ENCODE peak calls at places on chromosomes 16 and 17, in eight cellular contexts. P is spleen, I is dorsolateral prefrontal cortex, J is Panc1, T is H9, U is fibroblast of lung, Q is ovary, W is esophagus muscularis mucosa. H is an unnamed sample.

GRCh38 chr17:31318298-31319190 is 2.9 kb downstream of the EVI2A start:
- DNase-seq in I (peak; percentile 84), J (no peak), T (no peak), U (peak; percentile 93), P (peak; percentile 63), W (no peak), Q (peak; percentile 65), H (peak; percentile 4)

GRCh38 chr16:85390511-85391174 is 222.5 kb upstream of the GSE1 start:
- DNase-seq in J (no peak), Q (peak; percentile 73), P (peak; percentile 77), I (peak; percentile 18), U (peak; percentile 94), W (peak; percentile 97), T (no peak), H (peak; percentile 72)

GRCh38 chr17:44086364-44087311 is 16.1 kb downstream of the G6PC3 start:
- DNase-seq in T (peak; percentile 89), J (no peak), Q (peak; percentile 75), W (no peak), U (peak; percentile 85), I (no peak), P (no peak), H (peak; percentile 39)

GRCh38 chr17:21245703-21246102 is 7.5 kb downstream of the NATD1 start:
- DNase-seq in P (no peak), I (no peak), U (no peak), T (no peak), Q (no peak), W (no peak), J (no peak), H (no peak)

GRCh38 chr17:80718428-80718827 is 173.8 kb downstream of the RPTOR start:
- DNase-seq in W (no peak), U (no peak), T (no peak), P (no peak), I (no peak), Q (no peak), J (no peak), H (no peak)

GRCh38 chr17:39705786-39706348 is 6.0 kb downstream of the ERBB2 start:
- DNase-seq in J (no peak), W (no peak), U (no peak), Q (no peak), I (no peak), P (no peak), T (peak; percentile 52), H (no peak)

GRCh38 chr16:58582971-58583765 is 46.5 kb downstream of the CNOT1 start:
- DNase-seq in U (no peak), W (no peak), P (no peak), Q (no peak), T (no peak), I (no peak), J (no peak), H (no peak)

GRCh38 chr16:84294196-84295142 is at the start of gene WFDC1:
- DNase-seq in I (peak; percentile 37), Q (no peak), T (no peak), J (no peak), W (no peak), P (peak; percentile 81), U (no peak), H (no peak)

GRCh38 chr16:85670840-85671239 is 17.9 kb downstream of the GINS2 start:
- DNase-seq in W (no peak), J (no peak), P (peak; percentile 41), U (no peak), Q (peak; percentile 12), I (no peak), T (no peak), H (no peak)

GRCh38 chr17:60314423-60314822 is 77.5 kb downstream of the USP32 start:
- DNase-seq in P (no peak), W (no peak), J (no peak), Q (no peak), T (no peak), I (no peak), U (no peak), H (no peak)

GRCh38 chr17:48259710-48260291 is 152.2 kb downstream of the SNX11 start:
- DNase-seq in J (no peak), W (no peak), Q (no peak), U (peak; percentile 63), I (no peak), P (no peak), T (no peak), H (no peak)

GRCh38 chr16:29680180-29680598 is 1.2 kb downstream of the QPRT start:
- DNase-seq in I (no peak), Q (no peak), J (no peak), T (no peak), P (no peak), W (no peak), U (no peak), H (no peak)

GRCh38 chr16:30927789-30928378 is 4.5 kb downstream of the FBXL19 start:
- DNase-seq in T (peak; percentile 96), W (no peak), U (peak; percentile 42), I (peak; percentile 64), P (peak; percentile 83), Q (peak; percentile 62), J (no peak), H (no peak)

GRCh38 chr17:27199948-27200347 is 94.0 kb upstream of the WSB1 start:
- DNase-seq in T (no peak), U (peak; percentile 18), Q (no peak), I (no peak), J (no peak), W (no peak), P (no peak), H (no peak)

GRCh38 chr16:87653234-87653633 is 50.9 kb downstream of the JPH3 start:
- DNase-seq in W (no peak), T (no peak), Q (no peak), P (no peak), J (no peak), I (no peak), U (peak; percentile 4), H (no peak)

GRCh38 chr16:1153480-1154160 is 714 bp downstream of the CACNA1H start:
- DNase-seq in P (no peak), Q (peak; percentile 59), I (no peak), W (no peak), J (no peak), U (no peak), T (no peak), H (no peak)

GRCh38 chr16:1152123-1152638 is 725 bp upstream of the CACNA1H start:
- DNase-seq in T (peak; percentile 65), J (no peak), I (no peak), U (no peak), W (no peak), P (peak; percentile 81), Q (peak; percentile 77), H (no peak)

GRCh38 chr16:1154291-1154886 is 1.5 kb downstream of the CACNA1H start:
- DNase-seq in W (no peak), J (no peak), U (no peak), I (no peak), T (no peak), Q (peak; percentile 77), P (no peak), H (no peak)

GRCh38 chr16:1151424-1152122 is 1.3 kb upstream of the CACNA1H start:
- DNase-seq in T (no peak), I (no peak), P (no peak), W (no peak), U (no peak), Q (peak; percentile 65), J (no peak), H (no peak)

GRCh38 chr16:1152651-1153259 is at the start of gene CACNA1H:
- DNase-seq in Q (peak; percentile 90), J (no peak), I (no peak), U (no peak), T (peak; percentile 53), W (no peak), P (no peak), H (no peak)
- H3K27me3 ChIP-seq in Q (no peaks in the 10 kb centered on the region), J (no peaks in the 10 kb centered on the region), I (peaks cover 46% of the 10 kb centered on the region), U (peaks cover 6% of the 10 kb centered on the region), T (no peaks in the 10 kb centered on the region), W (no peaks in the 10 kb centered on the region), P (peaks cover 89% of the 10 kb centered on the region), H (no peaks in the 10 kb centered on the region)

GRCh38 chr16:46746821-46747776 is 1.0 kb downstream of the MYLK3 start:
- DNase-seq in I (no peak), U (no peak), Q (no peak), W (no peak), J (no peak), P (peak; percentile 72), T (peak; percentile 39), H (no peak)

GRCh38 chr16:46747777-46748651 is at the start of gene MYLK3:
- DNase-seq in U (no peak), J (no peak), I (no peak), T (peak; percentile 78), W (no peak), P (peak; percentile 72), Q (no peak), H (no peak)

GRCh38 chr16:46739934-46740333 is 8.2 kb downstream of the MYLK3 start:
- DNase-seq in J (no peak), T (no peak), P (peak; percentile 21), Q (no peak), W (no peak), U (no peak), I (no peak), H (no peak)

GRCh38 chr16:46745594-46745993 is 2.5 kb downstream of the MYLK3 start:
- DNase-seq in T (no peak), J (no peak), I (no peak), W (no peak), U (no peak), P (no peak), Q (no peak), H (no peak)

DNA sequence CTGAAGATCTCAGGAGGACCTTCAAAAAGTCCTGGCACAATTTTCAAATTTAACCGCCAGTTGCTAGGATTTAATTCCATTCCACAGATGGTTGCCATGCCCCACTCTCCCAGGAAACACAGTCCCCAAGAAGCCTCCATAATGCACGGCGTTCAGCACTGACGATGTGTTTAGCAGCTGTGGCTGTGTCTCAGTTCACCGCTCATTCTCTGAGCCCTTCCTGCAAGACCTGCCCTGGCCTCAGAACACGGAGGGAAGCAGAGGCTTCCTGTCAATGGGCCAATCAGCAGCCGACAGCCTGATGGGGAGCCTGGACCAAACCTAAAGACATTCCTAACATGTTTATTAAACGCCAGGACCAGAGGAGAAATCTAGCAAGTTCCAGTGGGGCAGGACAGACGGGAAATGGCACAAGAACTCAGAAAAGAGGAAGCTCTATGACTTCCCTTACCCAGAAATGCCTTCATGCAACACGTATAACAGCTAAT is 4.9 kb downstream of the MYLK3 start:
- DNase-seq in Q (no peak), W (no peak), I (no peak), P (peak; percentile 84), T (peak; percentile 40), J (no peak), U (peak; percentile 8), H (no peak)
- H3K27ac ChIP-seq in Q (no peak overlapping the region), W (peak overlapping the region; percentile 5), I (peak overlapping the region; percentile 28), P (peak overlapping the region; percentile 87), T (no peak overlapping the region), J (no peak overlapping the region), U (no peak overlapping the region), H (no peak overlapping the region)

GRCh38 chr16:17556276-17557052 is 85.7 kb upstream of the XYLT1 start:
- DNase-seq in U (peak; percentile 28), J (peak; percentile 25), I (no peak), W (no peak), T (peak; percentile 41), Q (no peak), P (no peak), H (no peak)
- TF ChIP-seq CTCF in U (peak; percentile 68), J (peak; percentile 81), I (peak; percentile 44), W (peak; percentile 34), T (peak; percentile 77), Q (no peak), P (peak; percentile 47), H (peak; percentile 29)

DNA sequence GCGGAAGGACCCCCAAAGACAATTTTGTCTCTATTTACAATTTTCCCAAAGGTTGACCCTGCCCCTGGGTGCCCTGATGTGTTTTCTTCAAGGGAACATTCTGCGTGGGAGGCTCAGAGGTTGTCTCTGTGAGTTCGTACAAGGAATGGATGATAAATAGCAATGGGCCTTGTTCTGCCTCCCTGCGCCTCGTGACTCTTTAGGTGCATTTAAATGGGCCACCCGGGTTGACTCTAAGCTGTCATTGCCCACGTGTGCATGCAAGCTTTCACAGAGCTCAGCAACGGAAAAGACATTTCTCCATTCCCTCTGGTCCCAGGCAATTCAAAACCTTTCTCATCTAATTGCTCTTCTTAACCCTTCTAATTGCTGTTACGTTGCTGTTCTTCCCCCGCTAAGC is 71.5 kb upstream of the SDK2 start:
- DNase-seq in P (peak; percentile 11), Q (no peak), J (no peak), U (no peak), W (no peak), I (no peak), T (no peak), H (no peak)
- H3K27me3 ChIP-seq in P (peaks cover 5% of the 10 kb centered on the region), Q (no peaks in the 10 kb centered on the region), J (peaks cover 17% of the 10 kb centered on the region), U (no peaks in the 10 kb centered on the region), W (no peaks in the 10 kb centered on the region), I (peaks cover 12% of the 10 kb centered on the region), T (no peaks in the 10 kb centered on the region), H (no peaks in the 10 kb centered on the region)